ENCODE peak calls at places on chromosome 17, in eight cellular contexts. V is upper lobe of right lung, P is aorta, Y is heart right ventricle, A is right cardiac atrium, L is lung, H is body of pancreas, U is IMR-90. N is an unnamed sample.
A peak's percentile ranks its signal among the peaks of the same experiment; 100 is the strongest.

GRCh38 chr17:6461792-6462524 is 17.7 kb downstream of the PIMREG start:
- ATAC-seq in V (no peak), P (no peak), Y (no peak), A (no peak), L (no peak), H (no peak), U (no peak), N (no peak)

GRCh38 chr17:78120971-78121800 is 7.4 kb downstream of the TMC6 start:
- ATAC-seq in V (no peak), P (no peak), Y (no peak), A (no peak), L (no peak), H (no peak), U (no peak), N (no peak)

GRCh38 chr17:10171581-10171981 is 26.8 kb downstream of the GAS7 start:
- ATAC-seq in V (no peak), P (no peak), Y (no peak), A (peak; percentile 39), L (no peak), H (no peak), U (peak; percentile 51), N (no peak)

GRCh38 chr17:50691550-50692447 is 15.9 kb downstream of the ANKRD40 start:
- ATAC-seq in V (peak; percentile 38), P (no peak), Y (no peak), A (no peak), L (no peak), H (peak; percentile 70), U (no peak), N (no peak)

GRCh38 chr17:5619088-5619740 is 34.9 kb upstream of the NLRP1 start:
- ATAC-seq in V (no peak), P (no peak), Y (no peak), A (no peak), L (no peak), H (no peak), U (no peak), N (no peak)

GRCh38 chr17:72598705-72599104 is 477.9 kb downstream of the SOX9 start:
- ATAC-seq in V (no peak), P (no peak), Y (no peak), A (no peak), L (no peak), H (no peak), U (no peak), N (no peak)

GRCh38 chr17:79561486-79562116 is 49.2 kb downstream of the RBFOX3 start:
- ATAC-seq in V (no peak), P (no peak), Y (no peak), A (no peak), L (no peak), H (no peak), U (no peak), N (no peak)

GRCh38 chr17:49647256-49647585 is 30.7 kb downstream of the SPOP start:
- ATAC-seq in V (peak; percentile 37), P (peak; percentile 47), Y (no peak), A (no peak), L (peak; percentile 21), H (no peak), U (peak; percentile 22), N (peak; percentile 31)

GRCh38 chr17:51926448-51926847 is 232.1 kb downstream of the CA10 start:
- ATAC-seq in V (no peak), P (no peak), Y (no peak), A (no peak), L (no peak), H (no peak), U (no peak), N (no peak)

GRCh38 chr17:50861822-50862528 is 4.2 kb downstream of the TOB1 start:
- ATAC-seq in V (no peak), P (no peak), Y (no peak), A (no peak), L (no peak), H (no peak), U (no peak), N (no peak)

GRCh38 chr17:36722903-36723263 is 121.5 kb downstream of the MRM1 start:
- ATAC-seq in V (no peak), P (no peak), Y (no peak), A (no peak), L (no peak), H (no peak), U (no peak), N (no peak)
- H3K4me3 ChIP-seq in V (peak overlapping the region; percentile 51), P (no peak overlapping the region), Y (no peak overlapping the region), A (no peak overlapping the region), L (no peak overlapping the region), H (no peak overlapping the region), U (no peak overlapping the region), N (peak overlapping the region; percentile 57)

DNA sequence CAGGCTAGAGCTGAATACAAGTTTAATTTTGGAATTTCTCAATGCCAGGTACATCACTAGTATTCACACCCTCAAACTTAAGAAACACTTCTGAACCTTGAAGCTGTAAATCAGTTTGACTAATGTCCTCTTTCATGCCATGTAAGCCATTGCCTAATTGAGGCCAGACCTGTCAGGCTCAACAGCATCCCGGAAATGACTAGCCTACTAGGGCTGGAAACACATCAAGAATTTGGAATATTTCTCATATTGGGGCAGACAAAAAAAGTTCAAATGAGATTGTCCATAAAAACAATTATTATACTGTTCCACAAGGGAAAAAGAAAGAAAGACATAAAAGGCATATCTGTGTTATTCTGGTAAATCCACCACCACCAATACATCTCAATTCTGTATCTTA is 1.7 kb downstream of the USP32 start:
- ATAC-seq in V (no peak), P (no peak), Y (no peak), A (no peak), L (no peak), H (no peak), U (no peak), N (no peak)
- H3K4me3 ChIP-seq in V (peak overlapping the region; percentile 95), P (peak overlapping the region; percentile 43), Y (no peak overlapping the region), A (peak overlapping the region; percentile 88), L (no peak overlapping the region), H (no peak overlapping the region), U (peak overlapping the region; percentile 63), N (peak overlapping the region; percentile 61)

GRCh38 chr17:27247071-27247957 is 46.6 kb upstream of the WSB1 start:
- ATAC-seq in V (peak; percentile 65), P (no peak), Y (peak; percentile 22), A (peak; percentile 65), L (no peak), H (peak; percentile 66), U (peak; percentile 46), N (peak; percentile 42)
- H3K4me3 ChIP-seq in V (no peak overlapping the region), P (no peak overlapping the region), Y (no peak overlapping the region), A (no peak overlapping the region), L (no peak overlapping the region), H (no peak overlapping the region), U (no peak overlapping the region), N (no peak overlapping the region)

GRCh38 chr17:29154516-29155234 is 25.5 kb downstream of the MYO18A start:
- ATAC-seq in V (peak; percentile 20), P (no peak), Y (no peak), A (peak; percentile 28), L (no peak), H (no peak), U (no peak), N (no peak)
- H3K4me3 ChIP-seq in V (no peak overlapping the region), P (no peak overlapping the region), Y (no peak overlapping the region), A (no peak overlapping the region), L (no peak overlapping the region), H (no peak overlapping the region), U (no peak overlapping the region), N (no peak overlapping the region)

DNA sequence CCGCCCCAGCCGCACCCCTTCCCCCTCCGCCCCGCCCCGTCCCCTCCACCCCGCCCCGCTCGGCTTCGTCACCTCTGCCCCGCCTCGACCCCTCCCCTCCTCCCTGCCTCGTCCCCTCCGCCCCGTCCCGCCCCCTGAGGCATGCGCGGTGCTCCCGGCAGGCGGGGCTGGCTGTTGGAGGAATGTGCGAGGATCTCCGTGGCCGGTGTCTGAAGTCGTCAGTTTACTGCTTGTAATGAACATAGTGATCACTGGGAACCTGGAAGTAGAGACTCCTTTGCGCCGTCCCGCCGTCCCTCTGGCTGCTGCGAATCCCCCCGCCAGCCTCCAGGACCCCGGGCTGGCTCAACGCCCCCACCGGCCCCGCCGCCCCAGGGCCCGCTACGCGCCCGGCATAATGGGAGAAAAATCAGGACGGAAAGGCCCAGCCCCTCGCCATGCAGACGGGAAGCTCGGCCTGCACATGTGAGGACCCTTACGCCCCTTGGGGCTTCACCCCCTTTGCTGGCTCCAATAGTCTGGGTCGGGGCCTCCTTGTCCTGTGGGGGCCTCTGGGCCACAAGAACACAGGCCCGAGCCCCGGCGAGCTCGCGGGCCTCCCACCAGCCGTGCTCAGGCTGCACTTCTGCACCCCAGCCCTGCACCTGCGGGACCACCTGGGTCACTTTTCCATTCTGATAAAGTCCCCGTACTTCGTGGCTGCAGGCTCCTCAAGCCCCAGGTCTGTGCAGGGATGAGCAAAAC is 743.1 kb downstream of the KCNJ18 start:
- ATAC-seq in V (peak; percentile 15), P (no peak), Y (no peak), A (no peak), L (no peak), H (no peak), U (no peak), N (no peak)
- H3K4me3 ChIP-seq in V (no peak overlapping the region), P (no peak overlapping the region), Y (no peak overlapping the region), A (no peak overlapping the region), L (no peak overlapping the region), H (no peak overlapping the region), U (no peak overlapping the region), N (no peak overlapping the region)

GRCh38 chr17:82098169-82098938 is at the start of gene FASN:
- ATAC-seq in V (peak; percentile 85), P (peak; percentile 90), Y (peak; percentile 92), A (peak; percentile 85), L (peak; percentile 86), H (peak; percentile 85), U (peak; percentile 85), N (peak; percentile 92)

GRCh38 chr17:82096709-82097186 is 1.3 kb downstream of the FASN start:
- ATAC-seq in V (no peak), P (no peak), Y (no peak), A (no peak), L (no peak), H (no peak), U (no peak), N (no peak)

GRCh38 chr17:82098939-82099765 is 1.1 kb upstream of the FASN start:
- ATAC-seq in V (peak; percentile 4), P (peak; percentile 1), Y (peak; percentile 1), A (peak; percentile 9), L (peak; percentile 1), H (peak; percentile 2), U (no peak), N (peak; percentile 3)

GRCh38 chr17:82097187-82097918 is 683 bp downstream of the FASN start:
- ATAC-seq in V (peak; percentile 17), P (no peak), Y (peak; percentile 5), A (peak; percentile 1), L (no peak), H (no peak), U (peak; percentile 38), N (no peak)

DNA sequence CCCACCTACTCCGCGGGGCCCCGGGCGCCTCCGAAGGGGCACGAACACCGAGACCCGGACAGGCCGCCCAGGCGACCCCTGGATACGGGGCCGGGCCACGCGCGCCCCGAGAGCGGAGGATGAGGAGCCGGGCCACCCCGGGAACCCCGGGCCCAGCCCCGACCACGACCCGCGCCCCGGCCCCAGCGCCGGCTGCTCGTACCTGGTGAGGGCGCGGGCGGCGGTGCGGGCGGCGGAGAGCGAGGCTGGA is 192 bp downstream of the FASN start:
- ATAC-seq in V (no peak), P (no peak), Y (no peak), A (no peak), L (no peak), H (no peak), U (peak; percentile 2), N (no peak)
- H3K4me3 ChIP-seq in V (peak overlapping the region; percentile 78), P (peak overlapping the region; percentile 65), Y (peak overlapping the region; percentile 88), A (peak overlapping the region; percentile 81), L (peak overlapping the region; percentile 74), H (peak overlapping the region; percentile 58), U (peak overlapping the region; percentile 54), N (peak overlapping the region; percentile 53)